ENCODE peak calls at places on chromosome 22, in eight cellular contexts. One of them, this sample, is unnamed.
A peak's percentile ranks its signal among the peaks of the same experiment; 100 is the strongest.

GRCh38 chr22:36145881-36146280 is 14.7 kb downstream of the APOL3 start:
- DNase-seq in HCT116: no peak
- DNase-seq in transverse colon: no peak
- DNase-seq in sigmoid colon: peak; percentile 55
- DNase-seq in prostate gland: no peak
- DNase-seq in stomach: no peak
- DNase-seq in suprapubic skin: no peak
- DNase-seq in K562: no peak
- DNase-seq in this sample: no peak

GRCh38 chr22:26169312-26170111 is at the start of gene SEZ6L:
- DNase-seq in stomach: no peak
- DNase-seq in prostate gland: no peak
- DNase-seq in suprapubic skin: no peak
- DNase-seq in sigmoid colon: no peak
- DNase-seq in transverse colon: no peak
- DNase-seq in K562: peak; percentile 7
- DNase-seq in HCT116: no peak
- DNase-seq in this sample: no peak

GRCh38 chr22:19522190-19522880 is 1.9 kb downstream of the CLDN5 start:
- DNase-seq in prostate gland: no peak
- DNase-seq in transverse colon: no peak
- DNase-seq in sigmoid colon: no peak
- DNase-seq in suprapubic skin: no peak
- DNase-seq in HCT116: no peak
- DNase-seq in K562: peak; percentile 64
- DNase-seq in stomach: no peak
- DNase-seq in this sample: no peak

GRCh38 chr22:49771266-49772065 is 56.2 kb downstream of the BRD1 start:
- DNase-seq in transverse colon: no peak
- DNase-seq in sigmoid colon: peak; percentile 47
- DNase-seq in stomach: no peak
- DNase-seq in suprapubic skin: no peak
- DNase-seq in prostate gland: no peak
- DNase-seq in HCT116: no peak
- DNase-seq in K562: no peak
- DNase-seq in this sample: no peak

GRCh38 chr22:16955678-16956210 is 52.3 kb downstream of the GAB4 start:
- DNase-seq in sigmoid colon: no peak
- DNase-seq in transverse colon: no peak
- DNase-seq in stomach: no peak
- DNase-seq in HCT116: no peak
- DNase-seq in prostate gland: no peak
- DNase-seq in suprapubic skin: no peak
- DNase-seq in K562: no peak
- DNase-seq in this sample: peak; percentile 90

GRCh38 chr22:49189871-49190270 is 637.8 kb downstream of the BRD1 start:
- DNase-seq in suprapubic skin: no peak
- DNase-seq in HCT116: no peak
- DNase-seq in prostate gland: no peak
- DNase-seq in K562: no peak
- DNase-seq in transverse colon: no peak
- DNase-seq in sigmoid colon: no peak
- DNase-seq in stomach: no peak
- DNase-seq in this sample: no peak

GRCh38 chr22:37185646-37186227 is 2.3 kb downstream of the C1QTNF6 start:
- DNase-seq in suprapubic skin: peak; percentile 36
- DNase-seq in K562: no peak
- DNase-seq in transverse colon: no peak
- DNase-seq in HCT116: no peak
- DNase-seq in prostate gland: no peak
- DNase-seq in sigmoid colon: peak; percentile 55
- DNase-seq in stomach: no peak
- DNase-seq in this sample: no peak

GRCh38 chr22:48342016-48342415 is 1485.7 kb downstream of the BRD1 start:
- DNase-seq in K562: no peak
- DNase-seq in sigmoid colon: peak; percentile 50
- DNase-seq in transverse colon: no peak
- DNase-seq in stomach: no peak
- DNase-seq in prostate gland: no peak
- DNase-seq in suprapubic skin: peak; percentile 52
- DNase-seq in HCT116: no peak
- DNase-seq in this sample: no peak

GRCh38 chr22:38111941-38112355 is 1.5 kb upstream of the BAIAP2L2 start:
- DNase-seq in prostate gland: no peak
- DNase-seq in HCT116: no peak
- DNase-seq in suprapubic skin: no peak
- DNase-seq in stomach: peak; percentile 53
- DNase-seq in K562: no peak
- DNase-seq in transverse colon: peak; percentile 63
- DNase-seq in sigmoid colon: no peak
- DNase-seq in this sample: no peak

GRCh38 chr22:23696326-23696851 is 5.6 kb downstream of the RGL4 start:
- DNase-seq in transverse colon: peak; percentile 52
- DNase-seq in K562: no peak
- DNase-seq in suprapubic skin: no peak
- DNase-seq in stomach: peak; percentile 51
- DNase-seq in HCT116: no peak
- DNase-seq in sigmoid colon: no peak
- DNase-seq in prostate gland: no peak
- DNase-seq in this sample: no peak

GRCh38 chr22:26845016-26845728 is 187.8 kb downstream of the MIAT start:
- DNase-seq in transverse colon: no peak
- DNase-seq in K562: no peak
- DNase-seq in sigmoid colon: no peak
- DNase-seq in stomach: no peak
- DNase-seq in HCT116: no peak
- DNase-seq in suprapubic skin: no peak
- DNase-seq in prostate gland: no peak
- DNase-seq in this sample: no peak

GRCh38 chr22:21003782-21004181 is 1.9 kb upstream of the THAP7 start:
- DNase-seq in transverse colon: peak; percentile 37
- DNase-seq in prostate gland: no peak
- DNase-seq in HCT116: no peak
- DNase-seq in suprapubic skin: no peak
- DNase-seq in sigmoid colon: no peak
- DNase-seq in K562: no peak
- DNase-seq in stomach: no peak
- DNase-seq in this sample: no peak

GRCh38 chr22:36160499-36160942 is at the start of gene APOL3:
- DNase-seq in suprapubic skin: peak; percentile 88
- DNase-seq in K562: no peak
- DNase-seq in sigmoid colon: peak; percentile 90
- DNase-seq in stomach: peak; percentile 74
- DNase-seq in HCT116: no peak
- DNase-seq in transverse colon: peak; percentile 79
- DNase-seq in prostate gland: peak; percentile 86
- DNase-seq in this sample: peak; percentile 95

GRCh38 chr22:20137671-20138416 is 6.2 kb downstream of the ZDHHC8 start:
- DNase-seq in transverse colon: no peak
- DNase-seq in K562: peak; percentile 73
- DNase-seq in sigmoid colon: no peak
- DNase-seq in suprapubic skin: no peak
- DNase-seq in stomach: no peak
- DNase-seq in prostate gland: no peak
- DNase-seq in HCT116: no peak
- DNase-seq in this sample: no peak

GRCh38 chr22:43142881-43143562 is at the start of gene MCAT:
- DNase-seq in stomach: peak; percentile 90
- DNase-seq in transverse colon: peak; percentile 90
- DNase-seq in sigmoid colon: peak; percentile 91
- DNase-seq in suprapubic skin: no peak
- DNase-seq in K562: peak; percentile 84
- DNase-seq in HCT116: no peak
- DNase-seq in prostate gland: peak; percentile 75
- DNase-seq in this sample: no peak

GRCh38 chr22:31329453-31330215 is 16.5 kb downstream of the PATZ1 start:
- DNase-seq in stomach: no peak
- DNase-seq in transverse colon: no peak
- DNase-seq in sigmoid colon: no peak
- DNase-seq in K562: no peak
- DNase-seq in suprapubic skin: no peak
- DNase-seq in HCT116: no peak
- DNase-seq in prostate gland: no peak
- DNase-seq in this sample: no peak
- TF ChIP-seq POLR2AphosphoS5 in stomach: no peak
- TF ChIP-seq POLR2AphosphoS5 in transverse colon: no peak
- TF ChIP-seq POLR2AphosphoS5 in sigmoid colon: no peak
- TF ChIP-seq POLR2AphosphoS5 in K562: no peak
- TF ChIP-seq POLR2AphosphoS5 in suprapubic skin: no peak
- TF ChIP-seq POLR2AphosphoS5 in HCT116: no peak
- TF ChIP-seq POLR2AphosphoS5 in prostate gland: no peak
- TF ChIP-seq POLR2AphosphoS5 in this sample: no peak

GRCh38 chr22:46844606-46845210 is 82.3 kb downstream of the TBC1D22A start:
- DNase-seq in suprapubic skin: no peak
- DNase-seq in HCT116: no peak
- DNase-seq in sigmoid colon: no peak
- DNase-seq in K562: no peak
- DNase-seq in transverse colon: no peak
- DNase-seq in prostate gland: no peak
- DNase-seq in stomach: no peak
- DNase-seq in this sample: no peak

GRCh38 chr22:46846832-46847355 is 84.4 kb downstream of the TBC1D22A start:
- DNase-seq in suprapubic skin: no peak
- DNase-seq in stomach: no peak
- DNase-seq in transverse colon: no peak
- DNase-seq in K562: no peak
- DNase-seq in prostate gland: no peak
- DNase-seq in sigmoid colon: no peak
- DNase-seq in HCT116: no peak
- DNase-seq in this sample: no peak

GRCh38 chr22:46845281-46846153 is 83.1 kb downstream of the TBC1D22A start:
- DNase-seq in K562: no peak
- DNase-seq in prostate gland: no peak
- DNase-seq in suprapubic skin: no peak
- DNase-seq in stomach: no peak
- DNase-seq in transverse colon: no peak
- DNase-seq in HCT116: no peak
- DNase-seq in sigmoid colon: no peak
- DNase-seq in this sample: no peak

GRCh38 chr22:46848227-46848626 is 85.8 kb downstream of the TBC1D22A start:
- DNase-seq in HCT116: no peak
- DNase-seq in suprapubic skin: no peak
- DNase-seq in sigmoid colon: no peak
- DNase-seq in stomach: no peak
- DNase-seq in K562: no peak
- DNase-seq in transverse colon: no peak
- DNase-seq in prostate gland: no peak
- DNase-seq in this sample: no peak

GRCh38 chr22:46846154-46846831 is 83.8 kb downstream of the TBC1D22A start:
- DNase-seq in HCT116: no peak
- DNase-seq in K562: no peak
- DNase-seq in prostate gland: no peak
- DNase-seq in sigmoid colon: no peak
- DNase-seq in transverse colon: no peak
- DNase-seq in suprapubic skin: no peak
- DNase-seq in stomach: no peak
- DNase-seq in this sample: no peak
- TF ChIP-seq POLR2A in HCT116: no peak
- TF ChIP-seq POLR2A in K562: no peak
- TF ChIP-seq POLR2A in prostate gland: no peak
- TF ChIP-seq POLR2A in sigmoid colon: no peak
- TF ChIP-seq POLR2A in transverse colon: no peak
- TF ChIP-seq POLR2A in suprapubic skin: no peak
- TF ChIP-seq POLR2A in stomach: no peak
- TF ChIP-seq POLR2A in this sample: no peak

DNA sequence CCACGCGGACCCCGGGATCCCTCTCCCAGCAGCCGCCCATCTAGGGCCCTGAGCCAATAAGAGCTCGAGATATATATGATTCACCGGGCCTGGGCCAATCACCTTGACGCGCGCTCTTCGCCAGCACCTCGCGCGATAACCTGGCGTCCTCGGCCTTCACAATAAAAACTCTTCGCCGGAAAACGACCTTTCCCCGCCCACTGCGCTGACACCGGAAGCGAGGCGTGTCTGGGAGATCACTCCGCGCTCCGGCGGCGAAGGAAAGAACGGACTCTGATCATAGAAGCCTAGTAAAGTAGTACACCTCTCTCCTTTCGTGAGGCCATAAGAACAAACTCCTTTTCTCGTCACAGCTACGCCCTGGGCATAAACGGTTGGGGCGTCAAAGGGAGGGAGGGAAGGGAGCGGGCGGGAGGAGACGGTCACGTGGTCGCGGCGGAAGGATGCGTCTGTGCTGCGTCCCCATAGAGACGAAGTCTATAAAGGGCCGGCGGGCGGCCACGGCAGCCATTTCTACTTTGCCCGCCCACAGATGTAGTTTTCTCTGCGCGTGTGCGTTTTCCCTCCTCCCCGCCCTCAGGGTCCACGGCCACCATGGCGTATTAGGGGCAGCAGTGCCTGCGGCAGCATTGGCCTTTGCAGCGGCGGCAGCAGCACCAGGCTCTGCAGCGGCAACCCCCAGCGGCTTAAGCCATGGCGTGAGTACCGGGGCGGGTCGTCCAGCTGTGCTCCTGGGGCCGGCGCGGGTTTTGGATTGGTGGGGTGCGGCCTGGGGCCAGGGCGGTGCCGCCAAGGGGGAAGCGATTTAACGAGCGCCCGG is at the start of gene ATF4:
- DNase-seq in sigmoid colon: peak; percentile 99
- DNase-seq in suprapubic skin: peak; percentile 99
- DNase-seq in prostate gland: peak; percentile 98
- DNase-seq in K562: peak; percentile 88
- DNase-seq in HCT116: peak; percentile 99
- DNase-seq in transverse colon: peak; percentile 98
- DNase-seq in stomach: peak; percentile 98
- DNase-seq in this sample: peak; percentile 99
- TF ChIP-seq POLR2AphosphoS5 in sigmoid colon: peak; percentile 100
- TF ChIP-seq POLR2AphosphoS5 in suprapubic skin: peak; percentile 98
- TF ChIP-seq POLR2AphosphoS5 in prostate gland: peak; percentile 94
- TF ChIP-seq POLR2AphosphoS5 in K562: peak; percentile 96
- TF ChIP-seq POLR2AphosphoS5 in HCT116: peak; percentile 98
- TF ChIP-seq POLR2AphosphoS5 in transverse colon: peak; percentile 100
- TF ChIP-seq POLR2AphosphoS5 in stomach: peak; percentile 99
- TF ChIP-seq POLR2AphosphoS5 in this sample: peak; percentile 80

GRCh38 chr22:30841264-30841663 is 127.3 kb downstream of the MORC2 start:
- DNase-seq in K562: no peak
- DNase-seq in stomach: no peak
- DNase-seq in sigmoid colon: no peak
- DNase-seq in HCT116: no peak
- DNase-seq in prostate gland: no peak
- DNase-seq in suprapubic skin: no peak
- DNase-seq in transverse colon: no peak
- DNase-seq in this sample: no peak
- TF ChIP-seq POLR2A in K562: no peak
- TF ChIP-seq POLR2A in stomach: no peak
- TF ChIP-seq POLR2A in sigmoid colon: no peak
- TF ChIP-seq POLR2A in HCT116: no peak
- TF ChIP-seq POLR2A in prostate gland: no peak
- TF ChIP-seq POLR2A in suprapubic skin: no peak
- TF ChIP-seq POLR2A in transverse colon: no peak
- TF ChIP-seq POLR2A in this sample: no peak

DNA sequence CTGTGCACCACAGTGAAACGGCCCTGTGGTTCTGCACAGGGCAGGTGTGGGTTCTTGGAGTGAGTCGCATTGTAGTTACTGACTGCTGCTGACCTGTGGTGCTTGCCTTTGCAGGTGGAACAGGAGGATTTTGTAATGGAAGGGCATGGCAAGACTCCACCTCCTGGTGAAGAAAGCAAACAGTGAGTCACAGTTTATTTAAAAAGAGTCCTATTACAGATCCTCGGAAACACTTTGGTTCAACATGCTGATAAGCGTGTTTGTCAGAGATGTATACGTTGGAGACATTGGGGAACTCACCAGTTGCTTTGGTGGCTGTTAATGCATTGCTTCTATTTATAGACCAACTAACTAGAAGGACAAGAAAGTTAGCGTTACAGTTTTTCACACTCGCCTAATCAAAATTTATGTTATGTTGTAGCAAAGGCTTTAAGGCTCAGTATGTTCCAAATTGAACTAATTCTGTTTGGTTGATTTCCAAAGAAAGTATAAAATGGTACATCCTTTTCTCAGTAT is 21.7 kb upstream of the TNRC6B start:
- DNase-seq in K562: peak; percentile 39
- DNase-seq in transverse colon: peak; percentile 57
- DNase-seq in suprapubic skin: no peak
- DNase-seq in HCT116: peak; percentile 51
- DNase-seq in prostate gland: peak; percentile 72
- DNase-seq in stomach: peak; percentile 81
- DNase-seq in sigmoid colon: no peak
- DNase-seq in this sample: peak; percentile 74
- TF ChIP-seq POLR2AphosphoS5 in K562: peak; percentile 40
- TF ChIP-seq POLR2AphosphoS5 in transverse colon: peak; percentile 53
- TF ChIP-seq POLR2AphosphoS5 in suprapubic skin: no peak
- TF ChIP-seq POLR2AphosphoS5 in HCT116: no peak
- TF ChIP-seq POLR2AphosphoS5 in prostate gland: peak; percentile 87
- TF ChIP-seq POLR2AphosphoS5 in stomach: peak; percentile 63
- TF ChIP-seq POLR2AphosphoS5 in sigmoid colon: no peak
- TF ChIP-seq POLR2AphosphoS5 in this sample: no peak

This sample was measured in esophagus muscularis mucosa.